ENCODE peak calls at places on chromosome 9, in seven cellular contexts. C is GM20000, U is left cardiac atrium, V is T-helper 9 cell, I is GM23248, D is HAP-1, Q is NCI-H1436 treated with DMSO at 0.1 percent for 48 hours. X is an unnamed sample.

GRCh38 chr9:132061526-132061925 is 18.1 kb downstream of the MED27 start:
- DNase-seq in I (no peak), C (no peak), U (no peak), V (no peak), Q (no peak), D (no peak), X (no peak)

GRCh38 chr9:121353246-121353975 is 16.6 kb downstream of the STOM start:
- DNase-seq in U (no peak), V (peak), I (no peak), Q (no peak), D (no peak), C (peak), X (no peak)

GRCh38 chr9:35798658-35799366 is 7.4 kb downstream of the NPR2 start:
- DNase-seq in I (peak), D (no peak), C (no peak), U (no peak), Q (no peak), V (no peak), X (no peak)

GRCh38 chr9:133973111-133973790 is 18.9 kb downstream of the VAV2 start:
- DNase-seq in Q (no peak), U (peak), V (no peak), D (no peak), I (no peak), C (no peak), X (no peak)

GRCh38 chr9:133205996-133206931 is 2.8 kb downstream of the OBP2B start:
- DNase-seq in I (no peak), V (no peak), C (no peak), U (no peak), Q (no peak), D (no peak), X (no peak)

GRCh38 chr9:34589371-34589655 is 211 bp downstream of the CNTFR start:
- DNase-seq in C (no peak), Q (no peak), U (no peak), V (no peak), I (no peak), D (no peak), X (no peak)

GRCh38 chr9:77899679-77900354 is 131.8 kb downstream of the GNAQ start:
- DNase-seq in C (no peak), U (no peak), I (peak), Q (no peak), D (no peak), V (no peak), X (no peak)

GRCh38 chr9:115254217-115254616 is 136.3 kb upstream of the TNC start:
- DNase-seq in D (no peak), Q (no peak), C (no peak), V (no peak), U (no peak), I (no peak), X (no peak)

GRCh38 chr9:18338042-18338441 is 135.9 kb upstream of the ADAMTSL1 start:
- DNase-seq in I (peak), U (no peak), V (no peak), C (no peak), Q (no peak), D (no peak), X (no peak)

GRCh38 chr9:15253197-15253596 is 53.8 kb downstream of the TTC39B start:
- DNase-seq in Q (no peak), D (no peak), C (no peak), I (no peak), U (no peak), V (no peak), X (no peak)

GRCh38 chr9:70618784-70619183 is 204.3 kb upstream of the KLF9 start:
- DNase-seq in I (no peak), U (peak), V (no peak), D (no peak), C (no peak), Q (no peak), X (peak)

GRCh38 chr9:86659413-86660046 is 287.8 kb downstream of the GAS1 start:
- DNase-seq in D (no peak), V (no peak), C (no peak), I (peak), Q (no peak), U (no peak), X (no peak)

GRCh38 chr9:115008536-115008935 is 78.1 kb upstream of the TNFSF8 start:
- DNase-seq in D (no peak), Q (no peak), U (no peak), I (peak), V (no peak), C (no peak), X (no peak)

GRCh38 chr9:133963166-133963565 is 29.0 kb downstream of the VAV2 start:
- DNase-seq in I (no peak), C (no peak), V (no peak), D (no peak), Q (no peak), U (peak), X (no peak)

GRCh38 chr9:110320651-110321050 is 17.0 kb downstream of the TXNDC8 start:
- DNase-seq in I (peak), C (no peak), Q (no peak), U (no peak), V (no peak), D (no peak), X (no peak)

GRCh38 chr9:111483419-111483861 is 743 bp downstream of the ECPAS start:
- DNase-seq in D (peak), C (peak), U (no peak), V (peak), Q (no peak), I (peak), X (no peak)

GRCh38 chr9:100131875-100132430 is 32.9 kb downstream of the INVS start:
- DNase-seq in Q (no peak), C (no peak), I (no peak), U (no peak), V (no peak), D (no peak), X (no peak)

GRCh38 chr9:4987996-4988421 is 2.9 kb downstream of the JAK2 start:
- DNase-seq in C (peak), I (peak), V (peak), U (no peak), Q (peak), D (peak), X (peak)

GRCh38 chr9:101311759-101312420 is 72.9 kb downstream of the BAAT start:
- DNase-seq in U (no peak), C (peak), I (peak), V (no peak), D (peak), Q (peak), X (no peak)

GRCh38 chr9:136016882-136017812 is 56.0 kb upstream of the UBAC1 start:
- DNase-seq in Q (no peak), I (no peak), U (no peak), C (no peak), V (no peak), D (no peak), X (peak)

GRCh38 chr9:93346240-93347112 is 105.0 kb upstream of the FAM120A start:
- DNase-seq in I (peak), V (no peak), Q (no peak), D (no peak), U (peak), C (no peak), X (no peak)

GRCh38 chr9:27053369-27054057 is 48.0 kb upstream of the LRRC19 start:
- DNase-seq in I (no peak), Q (no peak), U (no peak), D (no peak), V (no peak), C (no peak), X (no peak)

GRCh38 chr9:27377147-27377807 is 80.3 kb upstream of the EQTN start:
- DNase-seq in Q (no peak), I (no peak), C (no peak), D (no peak), V (no peak), U (no peak), X (no peak)

GRCh38 chr9:100671811-100672305 is 94.0 kb downstream of the CAVIN4 start:
- DNase-seq in U (no peak), C (no peak), I (no peak), V (no peak), D (peak), Q (no peak), X (no peak)

GRCh38 chr9:108057421-108058136 is 568.0 kb upstream of the KLF4 start:
- DNase-seq in D (no peak), Q (no peak), V (no peak), U (no peak), I (peak), C (no peak), X (peak)

GRCh38 chr9:117777823-117778222 is 73.6 kb downstream of the TLR4 start:
- DNase-seq in Q (no peak), I (no peak), D (no peak), C (no peak), V (no peak), U (no peak), X (no peak)

GRCh38 chr9:38318755-38319495 is 73.6 kb upstream of the ALDH1B1 start:
- DNase-seq in U (no peak), Q (no peak), I (peak), C (peak), V (no peak), D (no peak), X (no peak)

GRCh38 chr9:33443047-33443446 is 4.3 kb downstream of the AQP3 start:
- DNase-seq in Q (no peak), C (no peak), I (no peak), V (no peak), U (no peak), D (no peak), X (no peak)

GRCh38 chr9:16002816-16003215 is 450.0 kb downstream of the CCDC171 start:
- DNase-seq in D (no peak), U (no peak), I (peak), V (no peak), C (no peak), Q (no peak), X (no peak)

GRCh38 chr9:122835313-122835731 is 6.9 kb upstream of the PDCL start:
- DNase-seq in V (no peak), C (peak), I (no peak), U (no peak), D (no peak), Q (no peak), X (no peak)

GRCh38 chr9:19782005-19782404 is 6.8 kb downstream of the SLC24A2 start:
- DNase-seq in I (no peak), C (no peak), D (no peak), V (no peak), Q (no peak), U (no peak), X (no peak)

GRCh38 chr9:112853882-112854585 is 36.6 kb downstream of the SLC46A2 start:
- DNase-seq in C (no peak), I (no peak), D (no peak), Q (no peak), V (no peak), U (no peak), X (no peak)

GRCh38 chr9:12776775-12777055 is 1.9 kb downstream of the LURAP1L start:
- DNase-seq in D (no peak), V (no peak), U (no peak), C (no peak), Q (no peak), I (peak), X (no peak)

GRCh38 chr9:136358888-136359287 is 4.7 kb downstream of the DNLZ start:
- DNase-seq in V (no peak), C (no peak), Q (no peak), I (no peak), D (no peak), U (no peak), X (no peak)

GRCh38 chr9:123637940-123638634 is 282.1 kb downstream of the CRB2 start:
- DNase-seq in I (no peak), Q (no peak), D (no peak), C (peak), V (no peak), U (no peak), X (no peak)

GRCh38 chr9:114696814-114697544 is 15.0 kb upstream of the TEX48 start:
- DNase-seq in I (peak), C (peak), Q (no peak), U (no peak), D (no peak), V (no peak), X (no peak)

X was measured in uterus.